ENCODE peak calls at places on chromosomes 4 and X, in four cellular contexts. One of them, this sample, is unnamed.

GRCh38 chr4:139556735-139557505 is 901 bp upstream of the SETD7 start:
- DNase-seq in HepG2: no peak
- DNase-seq in H1: no peak
- DNase-seq in K562: peak
- DNase-seq in this sample: peak

GRCh38 chrX:83984961-83985360 is 124.0 kb downstream of the CYLC1 start:
- DNase-seq in H1: no peak
- DNase-seq in K562: no peak
- DNase-seq in HepG2: no peak
- DNase-seq in this sample: no peak

GRCh38 chrX:80807606-80808159 is 2.0 kb downstream of the BRWD3 start:
- DNase-seq in HepG2: no peak
- DNase-seq in K562: peak
- DNase-seq in H1: no peak
- DNase-seq in this sample: peak

GRCh38 chrX:20623448-20623847 is 356.7 kb upstream of the RPS6KA3 start:
- DNase-seq in H1: no peak
- DNase-seq in HepG2: no peak
- DNase-seq in K562: no peak
- DNase-seq in this sample: peak

GRCh38 chr4:112075129-112075753 is 70.0 kb upstream of the FAM241A start:
- DNase-seq in K562: peak
- DNase-seq in HepG2: peak
- DNase-seq in H1: no peak
- DNase-seq in this sample: peak

GRCh38 chrX:33218819-33219218 is 7.5 kb upstream of the DMD start:
- DNase-seq in H1: no peak
- DNase-seq in HepG2: no peak
- DNase-seq in K562: no peak
- DNase-seq in this sample: no peak

GRCh38 chrX:139008185-139008584 is 296.7 kb upstream of the FGF13 start:
- DNase-seq in H1: no peak
- DNase-seq in K562: peak
- DNase-seq in HepG2: no peak
- DNase-seq in this sample: no peak

GRCh38 chr4:105978684-105979296 is 83.5 kb downstream of the NPNT start:
- DNase-seq in K562: no peak
- DNase-seq in HepG2: no peak
- DNase-seq in H1: no peak
- DNase-seq in this sample: no peak

GRCh38 chr4:11252149-11252548 is 176.5 kb downstream of the HS3ST1 start:
- DNase-seq in HepG2: no peak
- DNase-seq in H1: no peak
- DNase-seq in K562: no peak
- DNase-seq in this sample: no peak

GRCh38 chrX:53686151-53686885 is at the start of gene HUWE1:
- DNase-seq in HepG2: peak
- DNase-seq in K562: peak
- DNase-seq in H1: peak
- DNase-seq in this sample: peak

GRCh38 chr4:128868758-128869157 is 59.3 kb downstream of the JADE1 start:
- DNase-seq in H1: no peak
- DNase-seq in HepG2: no peak
- DNase-seq in K562: no peak
- DNase-seq in this sample: no peak

GRCh38 chr4:183987529-183987946 is 82.4 kb downstream of the STOX2 start:
- DNase-seq in HepG2: no peak
- DNase-seq in K562: peak
- DNase-seq in H1: no peak
- DNase-seq in this sample: peak

GRCh38 chrX:8042304-8042703 is 115.1 kb upstream of the PNPLA4 start:
- DNase-seq in HepG2: peak
- DNase-seq in H1: no peak
- DNase-seq in K562: peak
- DNase-seq in this sample: peak

GRCh38 chr4:164542431-164542830 is 211.5 kb upstream of the SMIM31 start:
- DNase-seq in H1: no peak
- DNase-seq in K562: no peak
- DNase-seq in HepG2: no peak
- DNase-seq in this sample: no peak

GRCh38 chrX:136163694-136164093 is 16.4 kb downstream of the FHL1 start:
- DNase-seq in H1: no peak
- DNase-seq in HepG2: no peak
- DNase-seq in K562: no peak
- DNase-seq in this sample: no peak

GRCh38 chr4:101596786-101597185 is 193.7 kb upstream of the BANK1 start:
- DNase-seq in H1: no peak
- DNase-seq in K562: no peak
- DNase-seq in HepG2: no peak
- DNase-seq in this sample: no peak

GRCh38 chr4:138851626-138852443 is 163.7 kb upstream of the NOCT start:
- DNase-seq in H1: no peak
- DNase-seq in K562: no peak
- DNase-seq in HepG2: no peak
- DNase-seq in this sample: no peak

GRCh38 chrX:136619889-136620505 is 28.0 kb upstream of the CD40LG start:
- DNase-seq in K562: no peak
- DNase-seq in H1: no peak
- DNase-seq in HepG2: no peak
- DNase-seq in this sample: no peak

GRCh38 chrX:65581661-65582339 is 47.2 kb upstream of the LAS1L start:
- DNase-seq in K562: peak
- DNase-seq in HepG2: peak
- DNase-seq in H1: peak
- DNase-seq in this sample: peak
- TF ChIP-seq PHF8 in K562: no peak
- TF ChIP-seq PHF8 in HepG2: no peak
- TF ChIP-seq PHF8 in H1: no peak
- TF ChIP-seq PHF8 in this sample: no peak

GRCh38 chr4:86895692-86896488 is 3.7 kb upstream of the C4orf36 start:
- DNase-seq in HepG2: peak
- DNase-seq in K562: peak
- DNase-seq in H1: no peak
- DNase-seq in this sample: peak
- TF ChIP-seq PHF8 in HepG2: no peak
- TF ChIP-seq PHF8 in K562: no peak
- TF ChIP-seq PHF8 in H1: no peak
- TF ChIP-seq PHF8 in this sample: no peak

GRCh38 chr4:24533364-24533763 is 51.0 kb downstream of the DHX15 start:
- DNase-seq in H1: no peak
- DNase-seq in K562: no peak
- DNase-seq in HepG2: no peak
- DNase-seq in this sample: no peak

GRCh38 chr4:24535399-24535798 is 49.0 kb downstream of the DHX15 start:
- DNase-seq in H1: no peak
- DNase-seq in K562: no peak
- DNase-seq in HepG2: no peak
- DNase-seq in this sample: no peak

GRCh38 chr4:24537025-24537424 is 47.3 kb downstream of the DHX15 start:
- DNase-seq in HepG2: no peak
- DNase-seq in K562: no peak
- DNase-seq in H1: no peak
- DNase-seq in this sample: no peak
- TF ChIP-seq PHF8 in HepG2: no peak
- TF ChIP-seq PHF8 in K562: no peak
- TF ChIP-seq PHF8 in H1: no peak
- TF ChIP-seq PHF8 in this sample: no peak

DNA sequence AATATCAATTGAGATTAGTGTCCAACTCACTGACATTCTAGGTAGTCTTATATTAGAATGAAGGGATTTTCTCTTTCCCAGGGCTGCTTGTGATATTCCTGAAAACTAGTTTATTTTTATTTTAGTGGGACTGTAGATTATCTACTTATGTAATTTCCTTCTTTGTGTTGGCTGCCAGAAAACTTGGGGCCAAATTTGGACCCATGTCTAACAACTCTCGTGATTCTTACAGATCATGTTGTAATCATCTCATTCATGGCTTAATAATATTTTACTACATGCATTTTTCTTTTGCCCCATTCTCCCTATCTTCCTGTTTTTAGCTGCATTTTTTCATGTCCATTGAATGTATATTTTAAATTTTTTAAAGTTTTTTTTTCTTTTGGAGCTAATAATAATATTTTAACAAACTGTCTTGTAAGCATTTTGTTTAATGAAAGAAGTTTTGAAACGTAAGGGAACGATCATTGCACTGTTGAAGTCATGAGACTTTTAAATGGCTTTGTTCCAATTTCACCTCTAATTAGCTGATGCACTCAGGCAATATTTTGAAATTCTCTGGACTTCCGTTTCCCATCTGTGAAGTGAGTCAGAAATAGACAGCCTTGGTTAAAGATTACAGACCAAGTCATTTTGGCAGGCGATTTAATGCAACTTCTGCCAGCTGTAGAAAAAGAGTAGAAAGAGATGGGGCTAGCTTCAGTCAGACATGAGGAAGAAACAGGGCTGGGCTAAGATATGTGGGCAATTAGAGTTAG is 14.3 kb upstream of the TDO2 start:
- DNase-seq in K562: no peak
- DNase-seq in HepG2: no peak
- DNase-seq in H1: no peak
- DNase-seq in this sample: peak
- TF ChIP-seq PHF8 in K562: no peak
- TF ChIP-seq PHF8 in HepG2: no peak
- TF ChIP-seq PHF8 in H1: no peak
- TF ChIP-seq PHF8 in this sample: no peak

GRCh38 chrX:65783746-65784145 is 116.3 kb downstream of the MSN start:
- DNase-seq in K562: no peak
- DNase-seq in HepG2: no peak
- DNase-seq in H1: no peak
- DNase-seq in this sample: no peak

DNA sequence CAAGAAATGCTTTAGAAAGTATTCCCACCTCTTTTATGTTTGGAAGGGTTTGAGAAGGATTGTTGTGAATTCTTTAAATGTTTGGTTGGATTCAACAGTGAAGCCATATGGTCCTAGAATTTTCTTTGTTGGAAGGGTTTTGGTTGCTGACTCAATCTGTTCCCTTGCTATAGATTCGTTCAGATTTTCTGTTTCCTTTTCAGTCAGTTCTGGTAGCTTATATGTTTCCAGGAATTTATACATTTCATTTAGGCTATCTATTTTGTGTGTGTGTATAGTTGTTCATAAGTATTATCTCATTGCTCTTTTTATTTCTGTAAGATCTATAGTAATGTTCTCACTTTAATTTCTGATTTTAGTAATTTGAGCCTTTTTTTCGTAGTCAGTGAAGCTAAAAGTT is 114.4 kb downstream of the MSN start:
- DNase-seq in H1: no peak
- DNase-seq in HepG2: no peak
- DNase-seq in K562: no peak
- DNase-seq in this sample: no peak
- TF ChIP-seq PHF8 in H1: no peak
- TF ChIP-seq PHF8 in HepG2: no peak
- TF ChIP-seq PHF8 in K562: no peak
- TF ChIP-seq PHF8 in this sample: no peak

GRCh38 chr4:821631-822030 is 4.3 kb downstream of the CPLX1 start:
- DNase-seq in H1: no peak
- DNase-seq in HepG2: no peak
- DNase-seq in K562: no peak
- DNase-seq in this sample: no peak

GRCh38 chr4:822361-823092 is 3.4 kb downstream of the CPLX1 start:
- DNase-seq in HepG2: no peak
- DNase-seq in H1: no peak
- DNase-seq in K562: no peak
- DNase-seq in this sample: no peak

GRCh38 chr4:819401-820229 is 6.3 kb downstream of the CPLX1 start:
- DNase-seq in H1: no peak
- DNase-seq in K562: no peak
- DNase-seq in HepG2: no peak
- DNase-seq in this sample: no peak

GRCh38 chr4:821181-821591 is 4.7 kb downstream of the CPLX1 start:
- DNase-seq in HepG2: no peak
- DNase-seq in H1: no peak
- DNase-seq in K562: no peak
- DNase-seq in this sample: no peak

GRCh38 chr4:820230-821172 is 5.4 kb downstream of the CPLX1 start:
- DNase-seq in HepG2: no peak
- DNase-seq in K562: no peak
- DNase-seq in H1: no peak
- DNase-seq in this sample: no peak
- TF ChIP-seq PHF8 in HepG2: no peak
- TF ChIP-seq PHF8 in K562: no peak
- TF ChIP-seq PHF8 in H1: no peak
- TF ChIP-seq PHF8 in this sample: no peak

DNA sequence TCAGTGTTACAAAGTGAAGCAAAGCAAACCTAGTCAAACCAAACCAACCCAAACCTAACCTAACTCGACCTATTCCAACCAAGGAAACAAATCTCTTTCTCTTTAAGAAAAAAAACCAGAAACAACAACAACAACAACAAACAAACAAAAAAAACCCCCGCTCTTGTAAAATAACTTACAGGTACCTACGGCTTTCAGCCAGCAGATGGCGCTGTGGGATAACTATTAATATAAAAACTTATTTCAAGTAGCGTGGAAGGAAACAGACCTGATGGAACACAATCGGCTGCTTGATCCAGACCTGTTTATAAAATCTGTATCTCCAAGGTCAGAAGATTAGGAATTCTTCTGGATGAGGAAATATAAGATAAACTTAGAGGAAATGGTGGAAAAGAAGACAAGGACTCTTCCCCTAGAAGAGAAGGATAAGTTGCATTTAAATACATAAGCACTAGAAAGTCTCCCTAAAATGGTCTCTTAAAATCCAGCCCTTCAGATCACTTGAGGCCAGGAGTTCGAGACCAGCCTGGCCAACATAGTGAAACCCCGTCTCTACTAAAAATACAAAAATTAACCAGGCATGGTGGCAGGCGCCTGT is 34.4 kb upstream of the CDKL5 start:
- DNase-seq in K562: peak
- DNase-seq in HepG2: peak
- DNase-seq in H1: no peak
- DNase-seq in this sample: peak
- TF ChIP-seq PHF8 in K562: no peak
- TF ChIP-seq PHF8 in HepG2: no peak
- TF ChIP-seq PHF8 in H1: no peak
- TF ChIP-seq PHF8 in this sample: no peak

DNA sequence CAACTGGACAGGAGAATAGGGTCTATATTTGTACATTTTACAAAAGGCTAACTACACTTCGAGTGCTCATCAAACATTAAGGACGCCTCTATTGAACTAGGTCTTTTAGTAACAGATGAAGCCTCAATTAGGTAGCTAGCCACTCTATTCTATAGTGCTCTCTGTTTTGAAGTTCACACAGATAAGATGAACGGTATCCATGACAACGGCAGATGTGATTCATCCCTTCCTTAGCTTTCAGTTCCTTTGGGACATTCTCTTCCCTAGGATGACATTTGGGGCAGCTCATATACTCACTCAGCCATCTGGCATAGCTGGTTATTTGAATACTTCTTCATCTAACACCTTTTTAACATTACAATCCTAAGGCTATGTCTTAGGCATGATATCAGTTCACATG is 62.4 kb upstream of the WDFY3 start:
- DNase-seq in K562: peak
- DNase-seq in HepG2: no peak
- DNase-seq in H1: no peak
- DNase-seq in this sample: no peak
- TF ChIP-seq PHF8 in K562: no peak
- TF ChIP-seq PHF8 in HepG2: no peak
- TF ChIP-seq PHF8 in H1: no peak
- TF ChIP-seq PHF8 in this sample: no peak